ENCODE peak calls at places on chromosome 12, in nine cellular contexts. U is hippocampal formation; O is amniotic stem cell; V is CD4-positive, alpha-beta memory T cell; Y is smooth muscle cell of the brain vasculature; D is stimulated activated CD4-positive, alpha-beta T cell treated with anti-CD3 and anti-CD28 coated beads, Interleukin-12 subunit alpha, Interleukin-12 subunit beta, amount 100 ng/mL, for 48 hours; X is activated CD8-positive, alpha-beta memory T cell treated with anti-CD3 and anti-CD28 coated beads, Interleukin-2, amount 50 U/mL, for 48 hours; B is T-helper 1 cell; E is EH. A is an unnamed sample.

GRCh38 chr12:91037301-91037700 is 20.5 kb downstream of the KERA start:
- DNase-seq in U (no peak), O (no peak), V (no peak), Y (no peak), D (no peak), X (no peak), B (no peak), E (peak; percentile 53), A (no peak)

GRCh38 chr12:77343291-77343690 is 277.9 kb upstream of the E2F7 start:
- DNase-seq in U (no peak), O (peak; percentile 13), V (no peak), Y (no peak), D (no peak), X (no peak), B (no peak), E (peak; percentile 8), A (no peak)

GRCh38 chr12:49933793-49934192 is 16.7 kb upstream of the AQP2 start:
- DNase-seq in U (no peak), O (no peak), V (no peak), Y (no peak), D (no peak), X (no peak), B (no peak), E (peak; percentile 52), A (no peak)

GRCh38 chr12:120801146-120801545 is 75.5 kb downstream of the ACADS start:
- DNase-seq in U (no peak), O (no peak), V (no peak), Y (no peak), D (no peak), X (no peak), B (no peak), E (no peak), A (no peak)

GRCh38 chr12:19829100-19829853 is 390.0 kb downstream of the AEBP2 start:
- DNase-seq in U (no peak), O (no peak), V (no peak), Y (no peak), D (no peak), X (no peak), B (no peak), E (no peak), A (no peak)

GRCh38 chr12:22860926-22861325 is 236.0 kb downstream of the ETNK1 start:
- DNase-seq in U (no peak), O (no peak), V (no peak), Y (no peak), D (no peak), X (no peak), B (no peak), E (no peak), A (no peak)

GRCh38 chr12:42695490-42695995 is 106.0 kb upstream of the PRICKLE1 start:
- DNase-seq in U (no peak), O (no peak), V (no peak), Y (no peak), D (no peak), X (no peak), B (no peak), E (no peak), A (no peak)

GRCh38 chr12:33296529-33296928 is 143.1 kb downstream of the SYT10 start:
- DNase-seq in U (no peak), O (no peak), V (no peak), Y (no peak), D (no peak), X (no peak), B (no peak), E (no peak), A (no peak)

GRCh38 chr12:80627773-80628172 is 79.7 kb upstream of the MYF6 start:
- DNase-seq in U (no peak), O (no peak), V (no peak), Y (no peak), D (no peak), X (no peak), B (no peak), E (peak; percentile 81), A (no peak)

GRCh38 chr12:14214495-14214894 is 151.0 kb upstream of the ATF7IP start:
- DNase-seq in U (no peak), O (no peak), V (no peak), Y (no peak), D (no peak), X (no peak), B (no peak), E (no peak), A (no peak)

GRCh38 chr12:124391340-124392261 is 96.7 kb downstream of the RFLNA start:
- DNase-seq in U (no peak), O (peak; percentile 30), V (peak; percentile 60), Y (no peak), D (peak; percentile 27), X (peak; percentile 68), B (no peak), E (peak; percentile 82), A (peak; percentile 34)

GRCh38 chr12:91640021-91640420 is 457.4 kb upstream of the DCN start:
- DNase-seq in U (no peak), O (no peak), V (no peak), Y (no peak), D (no peak), X (no peak), B (no peak), E (no peak), A (no peak)

GRCh38 chr12:77062846-77063461 is 2.4 kb downstream of the E2F7 start:
- DNase-seq in U (no peak), O (no peak), V (no peak), Y (no peak), D (no peak), X (no peak), B (no peak), E (peak; percentile 67), A (no peak)

GRCh38 chr12:110256780-110257431 is 24.1 kb upstream of the ATP2A2 start:
- DNase-seq in U (no peak), O (no peak), V (no peak), Y (no peak), D (no peak), X (no peak), B (no peak), E (no peak), A (no peak)

GRCh38 chr12:91179315-91179714 is 3.3 kb downstream of the DCN start:
- DNase-seq in U (no peak), O (no peak), V (no peak), Y (no peak), D (no peak), X (no peak), B (no peak), E (no peak), A (no peak)

GRCh38 chr12:89544730-89545184 is 18.9 kb upstream of the POC1B start:
- DNase-seq in U (peak; percentile 32), O (no peak), V (no peak), Y (no peak), D (no peak), X (no peak), B (no peak), E (peak; percentile 52), A (no peak)

GRCh38 chr12:47651368-47652254 is 54.2 kb downstream of the RPAP3 start:
- DNase-seq in U (peak; percentile 84), O (no peak), V (peak; percentile 56), Y (peak; percentile 20), D (peak; percentile 16), X (peak; percentile 56), B (peak; percentile 42), E (peak; percentile 73), A (peak; percentile 20)

GRCh38 chr12:116609715-116610114 is 50.5 kb downstream of the MAP1LC3B2 start:
- DNase-seq in U (no peak), O (no peak), V (no peak), Y (no peak), D (peak; percentile 12), X (no peak), B (peak; percentile 9), E (no peak), A (no peak)

GRCh38 chr12:57477710-57478681 is 1.7 kb downstream of the ARHGAP9 start:
- DNase-seq in U (no peak), O (no peak), V (peak; percentile 89), Y (no peak), D (peak; percentile 33), X (no peak), B (peak; percentile 38), E (peak; percentile 44), A (no peak)

GRCh38 chr12:55728185-55728931 is 451 bp downstream of the CD63 start:
- DNase-seq in U (peak; percentile 59), O (no peak), V (no peak), Y (no peak), D (no peak), X (no peak), B (no peak), E (peak; percentile 76), A (no peak)

A was measured in SIG-M5.